ENCODE peak calls at places on chromosome 12, in five cellular contexts. R, A, D, W and E are unnamed samples.

GRCh38 chr12:94304566-94305061 is 155.1 kb downstream of the CEP83 start:
- DNase-seq in R (no peak), A (no peak), D (no peak), W (peak), E (no peak)

GRCh38 chr12:76688627-76689026 is 75.3 kb upstream of the ZDHHC17 start:
- DNase-seq in R (no peak), A (no peak), D (no peak), W (no peak), E (no peak)

GRCh38 chr12:13851828-13852227 is 129.6 kb downstream of the GRIN2B start:
- DNase-seq in R (no peak), A (peak), D (no peak), W (no peak), E (no peak)

GRCh38 chr12:130633771-130634170 is 82.3 kb downstream of the RIMBP2 start:
- DNase-seq in R (peak), A (peak), D (peak), W (no peak), E (no peak)

GRCh38 chr12:117046861-117047530 is 52.2 kb downstream of the TESC start:
- DNase-seq in R (no peak), A (no peak), D (no peak), W (no peak), E (no peak)

GRCh38 chr12:94867066-94867855 is 136.2 kb downstream of the NDUFA12 start:
- DNase-seq in R (no peak), A (no peak), D (no peak), W (peak), E (no peak)

GRCh38 chr12:67498981-67499380 is 149.6 kb upstream of the DYRK2 start:
- DNase-seq in R (no peak), A (no peak), D (no peak), W (no peak), E (no peak)

GRCh38 chr12:22407397-22407796 is 72.9 kb upstream of the ST8SIA1 start:
- DNase-seq in R (no peak), A (no peak), D (no peak), W (no peak), E (no peak)

GRCh38 chr12:63069860-63070617 is 81.0 kb downstream of the AVPR1A start:
- DNase-seq in R (no peak), A (no peak), D (no peak), W (no peak), E (no peak)

GRCh38 chr12:685388-685787 is 22.1 kb upstream of the NINJ2 start:
- DNase-seq in R (no peak), A (no peak), D (no peak), W (peak), E (peak)

GRCh38 chr12:114403044-114403689 is 2.8 kb downstream of the TBX5 start:
- DNase-seq in R (no peak), A (peak), D (no peak), W (no peak), E (no peak)

GRCh38 chr12:52964556-52965336 is 15.8 kb downstream of the KRT18 start:
- DNase-seq in R (no peak), A (no peak), D (no peak), W (no peak), E (no peak)
- H3K4me3 ChIP-seq in R (no peak), A (no peak), D (peak), W (peak), E (no peak)

GRCh38 chr12:6462234-6462995 is 8.1 kb downstream of the VAMP1 start:
- DNase-seq in R (no peak), A (no peak), D (no peak), W (no peak), E (no peak)
- H3K4me3 ChIP-seq in R (no peak), A (no peak), D (no peak), W (no peak), E (peak)

GRCh38 chr12:97093187-97093683 is 186.2 kb downstream of the NEDD1 start:
- DNase-seq in R (no peak), A (no peak), D (no peak), W (no peak), E (no peak)
- H3K4me3 ChIP-seq in R (no peak), A (no peak), D (no peak), W (no peak), E (no peak)

GRCh38 chr12:5047094-5047493 is 3.4 kb downstream of the KCNA5 start:
- DNase-seq in R (no peak), A (no peak), D (no peak), W (no peak), E (no peak)

GRCh38 chr12:5047729-5048128 is 4.0 kb downstream of the KCNA5 start:
- DNase-seq in R (no peak), A (no peak), D (no peak), W (no peak), E (no peak)

GRCh38 chr12:5043589-5044419 is at the start of gene KCNA5:
- DNase-seq in R (no peak), A (peak), D (peak), W (no peak), E (no peak)

GRCh38 chr12:5040368-5040767 is 3.3 kb upstream of the KCNA5 start:
- DNase-seq in R (no peak), A (no peak), D (no peak), W (no peak), E (no peak)

GRCh38 chr12:5044420-5045295 is 979 bp downstream of the KCNA5 start:
- DNase-seq in R (no peak), A (no peak), D (no peak), W (no peak), E (no peak)
- H3K4me3 ChIP-seq in R (no peak), A (no peak), D (no peak), W (peak), E (no peak)

GRCh38 chr12:53252349-53252916 is 15.7 kb upstream of the ESPL1 start:
- DNase-seq in R (peak), A (no peak), D (peak), W (no peak), E (no peak)

GRCh38 chr12:53254816-53255545 is 13.1 kb upstream of the ESPL1 start:
- DNase-seq in R (no peak), A (no peak), D (peak), W (no peak), E (no peak)

GRCh38 chr12:53255993-53256392 is 12.1 kb upstream of the ESPL1 start:
- DNase-seq in R (no peak), A (no peak), D (peak), W (no peak), E (no peak)

GRCh38 chr12:53251477-53252348 is 16.4 kb upstream of the ESPL1 start:
- DNase-seq in R (peak), A (peak), D (peak), W (no peak), E (peak)

GRCh38 chr12:53253298-53253697 is 14.8 kb upstream of the ESPL1 start:
- DNase-seq in R (no peak), A (no peak), D (no peak), W (no peak), E (no peak)
- H3K4me3 ChIP-seq in R (peak), A (peak), D (peak), W (no peak), E (peak)